ENCODE peak calls at places on chromosomes 12 and 14, in ten cellular contexts. G is kidney epithelial cell; H is uterus; U is choroid plexus epithelial cell; D is NB4; W is OCI-LY7; O is GM12865; Q is ovary; V is suprapubic skin; C is CD8-positive, alpha-beta T cell. Z is an unnamed sample.
A peak's percentile ranks its signal among the peaks of the same experiment; 100 is the strongest.

GRCh38 chr12:28440209-28440608 is 250.0 kb downstream of the CCDC91 start:
- DNase-seq in C (no peak), G (no peak), U (peak; percentile 9), V (no peak), O (no peak), H (no peak), D (no peak), W (no peak), Q (no peak), Z (peak; percentile 13)

GRCh38 chr12:101939856-101940265 is 62.5 kb downstream of the DRAM1 start:
- DNase-seq in D (peak; percentile 84), C (no peak), O (peak; percentile 85), U (peak; percentile 94), Q (peak; percentile 72), V (no peak), W (peak; percentile 83), H (peak; percentile 83), G (no peak), Z (peak; percentile 74)

GRCh38 chr12:114902665-114903393 is 218.9 kb upstream of the TBX3 start:
- DNase-seq in G (peak; percentile 43), W (no peak), C (no peak), V (no peak), D (no peak), Q (no peak), H (no peak), U (peak; percentile 68), O (peak; percentile 15), Z (peak; percentile 5)

GRCh38 chr14:83520837-83521236 is 1987.2 kb upstream of the SEL1L start:
- DNase-seq in C (no peak), U (peak; percentile 55), D (no peak), W (no peak), H (no peak), V (no peak), Q (no peak), O (no peak), G (no peak), Z (no peak)

GRCh38 chr12:5081016-5081415 is 37.3 kb downstream of the KCNA5 start:
- DNase-seq in G (peak; percentile 35), W (no peak), D (no peak), V (no peak), Q (no peak), H (no peak), O (no peak), U (no peak), C (no peak), Z (no peak)

GRCh38 chr12:2338381-2338780 is 285.6 kb downstream of the CACNA1C start:
- DNase-seq in U (no peak), V (peak; percentile 24), C (no peak), D (no peak), O (no peak), H (no peak), G (no peak), Q (no peak), W (no peak), Z (no peak)

GRCh38 chr14:30472001-30472400 is 87.0 kb upstream of the G2E3 start:
- DNase-seq in V (no peak), W (no peak), C (no peak), Q (no peak), U (no peak), H (no peak), O (no peak), D (no peak), G (no peak), Z (no peak)

GRCh38 chr14:66398437-66398836 is 87.7 kb upstream of the CCDC196 start:
- DNase-seq in U (no peak), O (peak; percentile 11), D (no peak), C (no peak), Q (no peak), H (no peak), G (no peak), V (no peak), W (no peak), Z (no peak)

GRCh38 chr14:32939254-32940065 is 781 bp downstream of the NPAS3 start:
- DNase-seq in Q (peak; percentile 86), D (no peak), U (peak; percentile 79), W (no peak), C (no peak), G (no peak), V (peak; percentile 83), H (peak; percentile 80), O (peak; percentile 26), Z (peak; percentile 39)

DNA sequence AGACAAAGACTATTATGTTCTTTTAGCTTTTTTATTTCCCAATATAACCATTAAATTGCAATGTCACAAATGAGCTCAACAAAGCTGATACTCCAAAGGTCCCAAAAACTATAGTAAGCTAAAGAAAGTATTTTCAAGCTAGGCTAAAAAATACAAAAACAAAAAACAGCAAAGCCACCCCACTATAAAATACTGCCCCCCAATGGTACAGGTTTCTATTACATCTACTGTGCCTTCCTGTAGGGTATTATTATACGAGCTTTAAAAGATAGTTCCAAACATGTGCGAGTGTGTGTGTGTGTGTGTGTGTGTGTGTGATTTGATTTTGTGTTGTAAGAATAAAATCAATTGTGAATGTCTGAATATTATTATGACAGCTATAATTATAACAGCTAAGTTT is 1.1 kb downstream of the IFNG start:
- DNase-seq in V (no peak), O (peak; percentile 38), Q (no peak), U (peak; percentile 30), D (peak; percentile 42), G (no peak), H (no peak), W (peak; percentile 54), C (no peak), Z (peak; percentile 56)
- TF ChIP-seq CTCF in V (peak; percentile 7), O (peak; percentile 40), Q (no peak), U (peak; percentile 51), D (peak; percentile 36), G (peak; percentile 33), H (no peak), W (peak; percentile 90), C (peak; percentile 61), Z (peak; percentile 63)

GRCh38 chr12:108400060-108400459 is 60.9 kb upstream of the CMKLR1 start:
- DNase-seq in W (no peak), D (no peak), H (no peak), Q (no peak), V (no peak), O (no peak), C (no peak), U (no peak), G (no peak), Z (no peak)
- H3K4me3 ChIP-seq in W (no peak overlapping the region), D (no peak overlapping the region), H (no peak overlapping the region), Q (no peak overlapping the region), V (no peak overlapping the region), O (no peak overlapping the region), C (no peak overlapping the region), U (no peak overlapping the region), G (no peak overlapping the region), Z (no peak overlapping the region)

DNA sequence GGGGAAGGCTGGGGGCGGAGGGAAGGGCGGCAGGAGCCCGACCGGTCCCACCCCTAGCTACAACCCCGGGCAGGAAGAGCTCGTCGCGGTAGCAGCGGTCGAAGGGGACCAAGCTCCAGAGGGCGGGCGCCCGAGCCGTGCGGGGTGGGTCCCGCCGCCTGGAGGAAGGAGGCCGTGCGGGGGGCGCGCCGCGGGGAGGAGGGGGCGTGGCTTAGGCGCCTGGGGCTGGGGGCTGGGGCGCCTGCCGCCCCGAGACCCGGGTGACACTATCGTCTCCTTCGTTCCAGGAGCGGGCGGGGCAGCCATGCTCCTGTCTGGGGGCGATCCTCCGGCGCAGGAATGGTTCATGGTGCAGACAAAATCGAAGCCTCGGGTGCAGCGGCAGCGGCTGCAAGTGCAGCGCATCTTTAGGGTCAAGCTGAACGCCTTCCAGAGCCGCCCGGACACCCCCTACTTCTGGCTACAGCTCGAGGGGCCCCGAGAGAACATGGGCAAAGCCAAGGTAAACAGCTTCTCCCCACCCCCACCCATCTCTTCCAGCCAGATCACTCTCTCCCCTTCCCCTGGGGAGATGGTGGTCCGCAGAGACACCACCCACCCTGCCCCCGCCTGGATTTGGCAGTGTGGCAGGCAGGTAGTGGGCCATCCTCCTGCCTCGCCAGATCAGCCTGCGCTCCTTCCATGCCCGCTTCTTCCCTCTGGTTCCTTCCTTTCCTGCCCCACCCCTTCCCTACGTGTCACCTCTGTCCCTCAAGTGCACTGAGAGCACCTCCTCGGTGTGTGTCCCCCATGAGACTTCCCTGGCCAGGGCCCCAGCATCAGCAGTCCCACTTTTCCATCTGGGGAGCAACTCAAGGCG is at the start of gene NYNRIN:
- DNase-seq in G (no peak), W (no peak), C (no peak), V (no peak), O (no peak), Q (peak; percentile 67), H (peak; percentile 62), D (peak; percentile 52), U (peak; percentile 40), Z (peak; percentile 27)
- TF ChIP-seq CTCF in G (no peak), W (no peak), C (no peak), V (no peak), O (no peak), Q (no peak), H (no peak), D (no peak), U (no peak), Z (no peak)

DNA sequence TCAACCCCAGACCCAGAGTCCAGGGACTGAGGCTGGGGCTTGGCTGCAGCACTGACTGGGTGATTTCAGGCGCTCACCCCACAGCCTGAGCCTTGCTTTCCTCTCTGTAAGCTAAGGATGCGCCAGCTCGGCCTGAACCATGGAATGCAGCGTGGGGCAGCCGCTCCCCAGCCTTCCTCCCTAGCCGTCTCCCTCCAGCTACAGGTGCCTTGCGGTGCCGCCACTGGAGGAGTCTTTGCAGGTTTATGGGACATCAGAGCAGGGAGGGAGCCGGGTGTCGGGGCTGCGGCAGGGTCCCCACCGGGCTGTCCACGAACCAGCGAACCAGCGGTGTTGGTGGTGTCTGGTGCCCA is 19.4 kb downstream of the PPP2R5C start:
- DNase-seq in G (no peak), O (no peak), D (no peak), Q (no peak), V (no peak), W (no peak), H (no peak), U (no peak), C (no peak), Z (peak; percentile 14)
- H3K4me3 ChIP-seq in G (peak overlapping the region; percentile 24), O (no peak overlapping the region), D (no peak overlapping the region), Q (peak overlapping the region; percentile 48), V (peak overlapping the region; percentile 67), W (peak overlapping the region; percentile 12), H (peak overlapping the region; percentile 42), U (peak overlapping the region; percentile 3), C (peak overlapping the region; percentile 52), Z (peak overlapping the region; percentile 5)

GRCh38 chr14:52951730-52952481 is 1.1 kb upstream of the FERMT2 start:
- DNase-seq in U (peak; percentile 92), V (no peak), G (peak; percentile 50), H (peak; percentile 61), C (no peak), D (peak; percentile 15), O (peak; percentile 35), W (no peak), Q (peak; percentile 59), Z (peak; percentile 48)
- TF ChIP-seq CTCF in U (peak; percentile 70), V (peak; percentile 28), G (peak; percentile 59), H (no peak), C (no peak), D (no peak), O (peak; percentile 3), W (no peak), Q (peak; percentile 25), Z (no peak)

Z was measured in epithelial cell of esophagus.